ENCODE peak calls at places on chromosome X, in four cellular contexts. One of them, this sample, is unnamed.

GRCh38 chrX:37905436-37906147 is 58.2 kb upstream of the DYNLT3 start:
- DNase-seq in H1: peak; percentile 67
- DNase-seq in K562: no peak
- DNase-seq in GM12878: no peak
- DNase-seq in this sample: no peak

GRCh38 chrX:43405191-43405590 is 250.9 kb upstream of the MAOA start:
- DNase-seq in K562: no peak
- DNase-seq in GM12878: no peak
- DNase-seq in H1: no peak
- DNase-seq in this sample: no peak

GRCh38 chrX:54076903-54077302 is 32.6 kb upstream of the PHF8 start:
- DNase-seq in GM12878: no peak
- DNase-seq in K562: no peak
- DNase-seq in H1: no peak
- DNase-seq in this sample: no peak

GRCh38 chrX:37488323-37488722 is 83.1 kb upstream of the LANCL3 start:
- DNase-seq in H1: no peak
- DNase-seq in K562: no peak
- DNase-seq in GM12878: no peak
- DNase-seq in this sample: no peak

GRCh38 chrX:125132274-125132673 is 187.4 kb upstream of the TEX13C start:
- DNase-seq in GM12878: no peak
- DNase-seq in K562: peak; percentile 32
- DNase-seq in H1: no peak
- DNase-seq in this sample: peak; percentile 0

GRCh38 chrX:10404435-10404834 is 215.9 kb downstream of the MID1 start:
- DNase-seq in K562: no peak
- DNase-seq in GM12878: no peak
- DNase-seq in H1: no peak
- DNase-seq in this sample: no peak

GRCh38 chrX:52504551-52504950 is 8.9 kb downstream of the XAGE1A start:
- DNase-seq in H1: no peak
- DNase-seq in GM12878: no peak
- DNase-seq in K562: no peak
- DNase-seq in this sample: no peak

GRCh38 chrX:150352114-150352513 is 11.0 kb upstream of the MAMLD1 start:
- DNase-seq in K562: no peak
- DNase-seq in H1: no peak
- DNase-seq in GM12878: no peak
- DNase-seq in this sample: no peak

GRCh38 chrX:141220342-141221008 is 21.8 kb downstream of the SPANXC start:
- DNase-seq in K562: no peak
- DNase-seq in H1: no peak
- DNase-seq in GM12878: no peak
- DNase-seq in this sample: no peak

GRCh38 chrX:45571453-45571852 is 370.8 kb upstream of the DIPK2B start:
- DNase-seq in GM12878: no peak
- DNase-seq in K562: no peak
- DNase-seq in H1: no peak
- DNase-seq in this sample: no peak
- TF ChIP-seq HDAC6 in GM12878: no peak
- TF ChIP-seq HDAC6 in K562: no peak
- TF ChIP-seq HDAC6 in H1: no peak
- TF ChIP-seq HDAC6 in this sample: no peak

GRCh38 chrX:24515447-24515846 is 50.4 kb downstream of the PDK3 start:
- DNase-seq in K562: no peak
- DNase-seq in H1: no peak
- DNase-seq in GM12878: no peak
- DNase-seq in this sample: no peak

GRCh38 chrX:24508375-24508774 is 43.3 kb downstream of the PDK3 start:
- DNase-seq in H1: no peak
- DNase-seq in K562: no peak
- DNase-seq in GM12878: no peak
- DNase-seq in this sample: no peak

DNA sequence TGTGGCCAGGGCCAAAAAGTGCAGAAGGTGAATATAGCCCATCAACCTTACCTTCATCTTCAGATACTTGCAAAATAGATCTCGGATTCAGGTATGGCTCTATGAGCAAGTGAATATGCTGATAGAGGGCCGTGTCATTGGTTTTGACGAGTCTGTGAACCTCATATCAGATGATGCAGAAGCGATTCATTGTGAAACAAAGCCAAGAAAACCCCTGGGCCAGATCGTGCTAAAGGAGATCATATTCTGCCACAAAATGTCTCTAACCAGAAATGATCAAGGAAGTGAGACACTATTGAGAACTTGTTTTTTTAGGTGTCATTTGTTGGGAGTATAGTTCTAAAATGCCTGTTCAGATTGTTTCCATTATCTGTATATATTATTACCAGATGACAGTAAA is 48.3 kb downstream of the PDK3 start:
- DNase-seq in K562: no peak
- DNase-seq in GM12878: peak; percentile 63
- DNase-seq in H1: no peak
- DNase-seq in this sample: no peak
- TF ChIP-seq HDAC6 in K562: no peak
- TF ChIP-seq HDAC6 in GM12878: no peak
- TF ChIP-seq HDAC6 in H1: no peak
- TF ChIP-seq HDAC6 in this sample: no peak

GRCh38 chrX:132094169-132094568 is 33.7 kb downstream of the FRMD7 start:
- DNase-seq in H1: no peak
- DNase-seq in GM12878: no peak
- DNase-seq in K562: no peak
- DNase-seq in this sample: no peak
- TF ChIP-seq HDAC6 in H1: no peak
- TF ChIP-seq HDAC6 in GM12878: no peak
- TF ChIP-seq HDAC6 in K562: no peak
- TF ChIP-seq HDAC6 in this sample: no peak

GRCh38 chrX:153669174-153669890 is 4.3 kb downstream of the PNCK start:
- DNase-seq in GM12878: no peak
- DNase-seq in K562: peak; percentile 77
- DNase-seq in H1: peak; percentile 70
- DNase-seq in this sample: no peak

GRCh38 chrX:153668423-153669173 is 5.0 kb downstream of the PNCK start:
- DNase-seq in GM12878: no peak
- DNase-seq in H1: no peak
- DNase-seq in K562: no peak
- DNase-seq in this sample: no peak

GRCh38 chrX:153665726-153666306 is 7.8 kb downstream of the PNCK start:
- DNase-seq in K562: no peak
- DNase-seq in H1: no peak
- DNase-seq in GM12878: no peak
- DNase-seq in this sample: no peak

GRCh38 chrX:153667931-153668396 is 5.6 kb downstream of the PNCK start:
- DNase-seq in GM12878: peak; percentile 12
- DNase-seq in H1: peak; percentile 92
- DNase-seq in K562: peak; percentile 76
- DNase-seq in this sample: peak; percentile 51

GRCh38 chrX:153667281-153667831 is 6.3 kb downstream of the PNCK start:
- DNase-seq in GM12878: no peak
- DNase-seq in K562: no peak
- DNase-seq in H1: no peak
- DNase-seq in this sample: no peak
- TF ChIP-seq HDAC6 in GM12878: no peak
- TF ChIP-seq HDAC6 in K562: no peak
- TF ChIP-seq HDAC6 in H1: no peak
- TF ChIP-seq HDAC6 in this sample: no peak

DNA sequence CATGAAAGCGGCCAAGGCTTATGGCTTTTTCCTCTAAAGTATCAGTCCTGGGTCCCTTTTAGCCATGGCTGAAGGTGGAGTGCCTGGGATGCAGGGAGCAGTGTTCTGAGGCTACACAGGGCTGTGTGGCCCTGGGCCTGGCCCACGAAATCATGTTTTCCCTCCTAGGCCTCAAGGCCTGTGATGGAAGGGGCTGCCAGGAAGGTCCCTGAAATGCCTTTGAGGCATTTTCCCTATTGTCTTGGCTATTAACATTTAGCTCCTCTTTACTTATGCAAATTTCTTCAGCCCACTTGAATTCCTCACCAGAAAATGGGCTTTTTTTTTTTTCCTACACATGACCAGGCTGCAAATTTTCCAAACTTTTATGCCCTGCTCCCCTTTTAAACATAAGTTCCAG is 657.0 kb downstream of the DACH2 start:
- DNase-seq in K562: no peak
- DNase-seq in H1: no peak
- DNase-seq in GM12878: no peak
- DNase-seq in this sample: no peak
- TF ChIP-seq HDAC6 in K562: no peak
- TF ChIP-seq HDAC6 in H1: no peak
- TF ChIP-seq HDAC6 in GM12878: no peak
- TF ChIP-seq HDAC6 in this sample: no peak

DNA sequence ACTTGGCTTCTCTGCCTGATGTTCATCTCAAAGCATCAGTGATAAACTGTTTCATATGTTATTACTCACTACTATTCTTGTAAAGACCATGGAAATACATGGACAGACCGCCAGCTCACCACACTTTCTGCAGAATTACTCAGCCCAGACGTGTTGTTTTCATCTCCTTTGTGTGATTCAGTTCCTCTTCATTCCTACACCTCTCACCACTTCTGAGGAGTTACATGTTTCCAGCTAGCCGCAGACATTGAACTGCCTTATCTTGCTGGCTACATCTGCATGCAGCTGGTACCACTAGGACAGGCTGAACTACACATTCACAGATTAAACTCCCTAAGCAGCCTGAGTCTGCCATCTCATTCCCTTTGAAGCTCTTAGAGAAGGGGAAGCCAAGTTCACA is 443.2 kb upstream of the FGF16 start:
- DNase-seq in K562: no peak
- DNase-seq in GM12878: no peak
- DNase-seq in H1: no peak
- DNase-seq in this sample: no peak
- TF ChIP-seq HDAC6 in K562: no peak
- TF ChIP-seq HDAC6 in GM12878: no peak
- TF ChIP-seq HDAC6 in H1: no peak
- TF ChIP-seq HDAC6 in this sample: no peak

GRCh38 chrX:39248330-39248729 is 447.1 kb downstream of the MID1IP1 start:
- DNase-seq in H1: no peak
- DNase-seq in K562: no peak
- DNase-seq in GM12878: no peak
- DNase-seq in this sample: no peak

GRCh38 chrX:39251995-39252394 is 450.7 kb downstream of the MID1IP1 start:
- DNase-seq in K562: no peak
- DNase-seq in H1: no peak
- DNase-seq in GM12878: no peak
- DNase-seq in this sample: no peak

GRCh38 chrX:39249999-39250398 is 448.7 kb downstream of the MID1IP1 start:
- DNase-seq in H1: no peak
- DNase-seq in K562: no peak
- DNase-seq in GM12878: no peak
- DNase-seq in this sample: no peak

GRCh38 chrX:39258331-39258730 is 457.1 kb downstream of the MID1IP1 start:
- DNase-seq in GM12878: no peak
- DNase-seq in K562: peak; percentile 15
- DNase-seq in H1: no peak
- DNase-seq in this sample: no peak

DNA sequence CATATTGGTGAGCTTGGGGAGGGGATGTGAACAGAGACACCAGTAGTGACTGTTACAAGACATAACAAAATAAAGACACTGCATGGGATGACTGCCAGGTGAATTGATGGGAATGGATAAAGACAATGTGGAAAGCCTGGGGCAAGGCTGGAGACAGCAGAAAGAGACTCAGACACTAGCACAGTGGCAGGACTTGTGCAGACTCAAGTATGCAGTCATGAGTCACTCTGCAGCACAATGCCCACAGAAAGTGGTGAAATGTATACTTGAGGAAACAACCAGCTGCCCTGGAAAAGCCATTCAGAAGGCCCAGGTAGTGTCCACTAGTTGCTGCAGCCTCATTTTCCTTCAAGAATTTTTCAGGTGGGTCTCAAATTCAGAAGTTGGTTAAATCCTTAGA is 452.3 kb downstream of the MID1IP1 start:
- DNase-seq in K562: no peak
- DNase-seq in GM12878: no peak
- DNase-seq in H1: no peak
- DNase-seq in this sample: no peak
- TF ChIP-seq HDAC6 in K562: no peak
- TF ChIP-seq HDAC6 in GM12878: no peak
- TF ChIP-seq HDAC6 in H1: no peak
- TF ChIP-seq HDAC6 in this sample: no peak

GRCh38 chrX:24550166-24550565 is 85.1 kb downstream of the PDK3 start:
- DNase-seq in H1: no peak
- DNase-seq in GM12878: no peak
- DNase-seq in K562: no peak
- DNase-seq in this sample: no peak

GRCh38 chrX:24547961-24548360 is 82.9 kb downstream of the PDK3 start:
- DNase-seq in GM12878: no peak
- DNase-seq in K562: no peak
- DNase-seq in H1: no peak
- DNase-seq in this sample: no peak

DNA sequence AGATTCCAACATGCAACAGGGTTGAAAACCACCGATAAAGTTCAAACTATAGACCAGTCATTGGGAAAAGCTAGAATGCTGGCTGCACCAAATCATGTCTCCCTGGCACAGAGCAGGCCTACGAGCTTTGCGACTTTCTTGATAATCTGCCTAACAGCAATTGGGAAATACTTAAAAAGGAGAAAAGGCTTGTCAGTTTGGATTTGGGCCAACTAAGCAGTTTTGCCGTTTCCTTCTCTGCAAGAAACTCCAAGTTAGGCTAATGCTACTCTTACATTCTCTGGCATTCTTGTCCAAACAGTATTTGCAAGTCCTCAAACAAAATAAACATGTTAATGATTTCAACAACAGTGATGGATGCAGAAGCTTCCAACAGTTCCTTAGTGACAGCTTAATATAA is 87.9 kb downstream of the PDK3 start:
- DNase-seq in GM12878: no peak
- DNase-seq in K562: no peak
- DNase-seq in H1: no peak
- DNase-seq in this sample: no peak
- TF ChIP-seq HDAC6 in GM12878: no peak
- TF ChIP-seq HDAC6 in K562: no peak
- TF ChIP-seq HDAC6 in H1: no peak
- TF ChIP-seq HDAC6 in this sample: no peak

This sample was measured in HepG2.